ENCODE peak calls at places on chromosomes 11 and 22, in nine cellular contexts. One of them, this sample, is unnamed.

GRCh38 chr11:116707250-116707649 is 65.5 kb downstream of the BUD13 start:
- DNase-seq in cardiac fibroblast: no peak
- DNase-seq in left lung: no peak
- DNase-seq in psoas muscle: no peak
- DNase-seq in fibroblast of lung: no peak
- DNase-seq in pancreas: peak
- DNase-seq in fibroblast of mammary gland: no peak
- DNase-seq in GM06990: no peak
- DNase-seq in A549: no peak
- DNase-seq in this sample: no peak

GRCh38 chr11:92253945-92254344 is 29.3 kb downstream of the FAT3 start:
- DNase-seq in cardiac fibroblast: no peak
- DNase-seq in left lung: no peak
- DNase-seq in psoas muscle: no peak
- DNase-seq in fibroblast of lung: peak
- DNase-seq in pancreas: no peak
- DNase-seq in fibroblast of mammary gland: no peak
- DNase-seq in GM06990: no peak
- DNase-seq in A549: no peak
- DNase-seq in this sample: peak

GRCh38 chr22:31291716-31292644 is at the start of gene PIK3IP1:
- DNase-seq in cardiac fibroblast: peak
- DNase-seq in left lung: peak
- DNase-seq in psoas muscle: peak
- DNase-seq in fibroblast of lung: peak
- DNase-seq in pancreas: peak
- DNase-seq in fibroblast of mammary gland: peak
- DNase-seq in GM06990: peak
- DNase-seq in A549: peak
- DNase-seq in this sample: peak

GRCh38 chr22:33350961-33351360 is 292.8 kb upstream of the SYN3 start:
- DNase-seq in cardiac fibroblast: no peak
- DNase-seq in left lung: no peak
- DNase-seq in psoas muscle: no peak
- DNase-seq in fibroblast of lung: no peak
- DNase-seq in pancreas: no peak
- DNase-seq in fibroblast of mammary gland: no peak
- DNase-seq in GM06990: no peak
- DNase-seq in A549: no peak
- DNase-seq in this sample: no peak

GRCh38 chr11:34564406-34564805 is 50.8 kb upstream of the ELF5 start:
- DNase-seq in cardiac fibroblast: peak
- DNase-seq in left lung: no peak
- DNase-seq in psoas muscle: no peak
- DNase-seq in fibroblast of lung: no peak
- DNase-seq in pancreas: no peak
- DNase-seq in fibroblast of mammary gland: no peak
- DNase-seq in GM06990: no peak
- DNase-seq in A549: no peak
- DNase-seq in this sample: no peak

GRCh38 chr11:107961480-107961879 is 33.2 kb downstream of the RAB39A start:
- DNase-seq in cardiac fibroblast: no peak
- DNase-seq in left lung: no peak
- DNase-seq in psoas muscle: no peak
- DNase-seq in fibroblast of lung: no peak
- DNase-seq in pancreas: no peak
- DNase-seq in fibroblast of mammary gland: no peak
- DNase-seq in GM06990: no peak
- DNase-seq in A549: no peak
- DNase-seq in this sample: no peak

GRCh38 chr22:48244388-48245118 is 1482.1 kb downstream of the TBC1D22A start:
- DNase-seq in cardiac fibroblast: no peak
- DNase-seq in left lung: no peak
- DNase-seq in psoas muscle: no peak
- DNase-seq in fibroblast of lung: no peak
- DNase-seq in pancreas: no peak
- DNase-seq in fibroblast of mammary gland: no peak
- DNase-seq in GM06990: no peak
- DNase-seq in A549: no peak
- DNase-seq in this sample: no peak

GRCh38 chr11:44955019-44955738 is 4.5 kb upstream of the TP53I11 start:
- DNase-seq in cardiac fibroblast: peak
- DNase-seq in left lung: peak
- DNase-seq in psoas muscle: peak
- DNase-seq in fibroblast of lung: peak
- DNase-seq in pancreas: no peak
- DNase-seq in fibroblast of mammary gland: peak
- DNase-seq in GM06990: no peak
- DNase-seq in A549: peak
- DNase-seq in this sample: peak

GRCh38 chr11:70073188-70073817 is 4.8 kb upstream of the ANO1 start:
- DNase-seq in cardiac fibroblast: no peak
- DNase-seq in left lung: no peak
- DNase-seq in psoas muscle: no peak
- DNase-seq in fibroblast of lung: peak
- DNase-seq in pancreas: no peak
- DNase-seq in fibroblast of mammary gland: no peak
- DNase-seq in GM06990: no peak
- DNase-seq in A549: no peak
- DNase-seq in this sample: no peak

GRCh38 chr11:47641585-47642098 is 717 bp downstream of the MTCH2 start:
- DNase-seq in cardiac fibroblast: peak
- DNase-seq in left lung: no peak
- DNase-seq in psoas muscle: no peak
- DNase-seq in fibroblast of lung: peak
- DNase-seq in pancreas: no peak
- DNase-seq in fibroblast of mammary gland: no peak
- DNase-seq in GM06990: no peak
- DNase-seq in A549: no peak
- DNase-seq in this sample: no peak

GRCh38 chr11:23112987-23113886 is 253.0 kb upstream of the CCDC179 start:
- DNase-seq in cardiac fibroblast: peak
- DNase-seq in left lung: no peak
- DNase-seq in psoas muscle: no peak
- DNase-seq in fibroblast of lung: peak
- DNase-seq in pancreas: peak
- DNase-seq in fibroblast of mammary gland: peak
- DNase-seq in GM06990: no peak
- DNase-seq in A549: peak
- DNase-seq in this sample: peak

GRCh38 chr11:45266693-45267451 is 19.3 kb downstream of the SYT13 start:
- DNase-seq in cardiac fibroblast: no peak
- DNase-seq in left lung: no peak
- DNase-seq in psoas muscle: no peak
- DNase-seq in fibroblast of lung: no peak
- DNase-seq in pancreas: no peak
- DNase-seq in fibroblast of mammary gland: no peak
- DNase-seq in GM06990: no peak
- DNase-seq in A549: no peak
- DNase-seq in this sample: no peak

GRCh38 chr11:47607380-47607779 is 13.2 kb upstream of the C1QTNF4 start:
- DNase-seq in cardiac fibroblast: peak
- DNase-seq in left lung: no peak
- DNase-seq in psoas muscle: peak
- DNase-seq in fibroblast of lung: peak
- DNase-seq in pancreas: no peak
- DNase-seq in fibroblast of mammary gland: peak
- DNase-seq in GM06990: no peak
- DNase-seq in A549: no peak
- DNase-seq in this sample: peak

GRCh38 chr22:38755155-38755910 is 465 bp downstream of the SUN2 start:
- DNase-seq in cardiac fibroblast: peak
- DNase-seq in left lung: peak
- DNase-seq in psoas muscle: peak
- DNase-seq in fibroblast of lung: peak
- DNase-seq in pancreas: peak
- DNase-seq in fibroblast of mammary gland: peak
- DNase-seq in GM06990: peak
- DNase-seq in A549: peak
- DNase-seq in this sample: peak

GRCh38 chr11:72570893-72571741 is 103.1 kb downstream of the PDE2A start:
- DNase-seq in cardiac fibroblast: no peak
- DNase-seq in left lung: no peak
- DNase-seq in psoas muscle: no peak
- DNase-seq in fibroblast of lung: no peak
- DNase-seq in pancreas: no peak
- DNase-seq in fibroblast of mammary gland: no peak
- DNase-seq in GM06990: no peak
- DNase-seq in A549: no peak
- DNase-seq in this sample: no peak

DNA sequence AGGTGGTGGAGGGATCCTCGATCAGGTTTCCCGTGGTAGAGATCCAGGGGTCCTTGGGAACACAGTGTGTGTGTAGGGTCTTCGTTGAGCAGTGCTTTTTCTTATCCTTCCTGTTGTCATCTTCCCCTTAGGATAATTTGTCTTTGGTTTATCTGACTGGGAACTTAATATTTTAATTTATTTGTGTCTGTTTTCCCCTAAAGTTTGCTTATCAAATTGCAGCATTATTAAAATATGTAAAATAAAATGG is 433 bp downstream of the RBM7 start:
- DNase-seq in cardiac fibroblast: no peak
- DNase-seq in left lung: no peak
- DNase-seq in psoas muscle: no peak
- DNase-seq in fibroblast of lung: no peak
- DNase-seq in pancreas: no peak
- DNase-seq in fibroblast of mammary gland: no peak
- DNase-seq in GM06990: no peak
- DNase-seq in A549: no peak
- DNase-seq in this sample: no peak
- H3K4me3 ChIP-seq in cardiac fibroblast: peak
- H3K4me3 ChIP-seq in left lung: peak
- H3K4me3 ChIP-seq in psoas muscle: peak
- H3K4me3 ChIP-seq in fibroblast of lung: peak
- H3K4me3 ChIP-seq in pancreas: peak
- H3K4me3 ChIP-seq in fibroblast of mammary gland: peak
- H3K4me3 ChIP-seq in GM06990: peak
- H3K4me3 ChIP-seq in A549: peak
- H3K4me3 ChIP-seq in this sample: peak

GRCh38 chr11:63837027-63837688 is 1.8 kb upstream of the MARK2 start:
- DNase-seq in cardiac fibroblast: peak
- DNase-seq in left lung: peak
- DNase-seq in psoas muscle: peak
- DNase-seq in fibroblast of lung: peak
- DNase-seq in pancreas: peak
- DNase-seq in fibroblast of mammary gland: peak
- DNase-seq in GM06990: no peak
- DNase-seq in A549: peak
- DNase-seq in this sample: peak
- TF ChIP-seq CTCF in cardiac fibroblast: peak
- TF ChIP-seq CTCF in left lung: peak
- TF ChIP-seq CTCF in psoas muscle: peak
- TF ChIP-seq CTCF in fibroblast of lung: peak
- TF ChIP-seq CTCF in pancreas: peak
- TF ChIP-seq CTCF in fibroblast of mammary gland: peak
- TF ChIP-seq CTCF in GM06990: peak
- TF ChIP-seq CTCF in A549: peak
- TF ChIP-seq CTCF in this sample: peak

DNA sequence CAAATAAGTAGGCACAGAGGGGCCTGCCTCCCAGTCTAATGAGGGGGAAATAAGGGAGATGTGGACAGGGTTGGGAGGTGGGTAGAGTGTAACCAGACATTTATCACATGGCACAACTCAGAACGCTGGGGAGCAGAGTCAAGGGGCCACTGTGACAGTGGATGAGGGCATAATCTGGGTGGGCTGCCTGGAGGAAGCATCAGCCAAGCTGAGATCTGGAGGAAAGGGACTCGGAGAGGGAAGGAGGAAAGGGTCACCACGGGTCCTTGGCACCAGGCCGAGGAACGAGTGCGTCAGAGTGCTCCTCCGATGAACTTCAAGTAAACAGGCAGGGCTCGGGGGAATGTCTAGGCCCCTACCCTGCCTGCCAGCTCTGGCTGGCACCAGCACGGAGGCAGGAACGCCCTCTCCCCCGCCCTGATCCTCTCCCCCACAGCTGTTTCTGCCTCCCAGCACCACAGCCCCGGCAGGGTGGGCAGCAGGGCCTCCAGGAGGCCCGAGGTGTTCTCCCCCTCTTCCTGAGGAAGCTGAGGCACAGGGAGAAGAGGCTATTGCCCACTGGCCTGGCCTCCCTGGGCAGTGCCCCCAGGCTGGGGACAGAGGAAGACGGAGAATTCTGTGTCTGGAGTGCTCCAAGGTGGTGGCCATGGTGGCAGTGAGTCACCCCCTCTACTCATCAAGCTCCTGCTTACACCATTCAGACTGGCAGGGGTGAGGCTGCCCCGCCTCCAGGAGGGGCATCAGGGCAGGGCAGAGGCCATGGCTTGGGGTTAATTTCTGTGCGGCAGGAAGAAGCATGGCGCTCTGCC is 4.2 kb downstream of the ALDH3B1 start:
- DNase-seq in cardiac fibroblast: peak
- DNase-seq in left lung: peak
- DNase-seq in psoas muscle: no peak
- DNase-seq in fibroblast of lung: peak
- DNase-seq in pancreas: no peak
- DNase-seq in fibroblast of mammary gland: peak
- DNase-seq in GM06990: no peak
- DNase-seq in A549: peak
- DNase-seq in this sample: peak
- H3K4me3 ChIP-seq in cardiac fibroblast: no peak
- H3K4me3 ChIP-seq in left lung: no peak
- H3K4me3 ChIP-seq in psoas muscle: no peak
- H3K4me3 ChIP-seq in fibroblast of lung: no peak
- H3K4me3 ChIP-seq in pancreas: no peak
- H3K4me3 ChIP-seq in fibroblast of mammary gland: no peak
- H3K4me3 ChIP-seq in GM06990: no peak
- H3K4me3 ChIP-seq in A549: peak
- H3K4me3 ChIP-seq in this sample: peak

DNA sequence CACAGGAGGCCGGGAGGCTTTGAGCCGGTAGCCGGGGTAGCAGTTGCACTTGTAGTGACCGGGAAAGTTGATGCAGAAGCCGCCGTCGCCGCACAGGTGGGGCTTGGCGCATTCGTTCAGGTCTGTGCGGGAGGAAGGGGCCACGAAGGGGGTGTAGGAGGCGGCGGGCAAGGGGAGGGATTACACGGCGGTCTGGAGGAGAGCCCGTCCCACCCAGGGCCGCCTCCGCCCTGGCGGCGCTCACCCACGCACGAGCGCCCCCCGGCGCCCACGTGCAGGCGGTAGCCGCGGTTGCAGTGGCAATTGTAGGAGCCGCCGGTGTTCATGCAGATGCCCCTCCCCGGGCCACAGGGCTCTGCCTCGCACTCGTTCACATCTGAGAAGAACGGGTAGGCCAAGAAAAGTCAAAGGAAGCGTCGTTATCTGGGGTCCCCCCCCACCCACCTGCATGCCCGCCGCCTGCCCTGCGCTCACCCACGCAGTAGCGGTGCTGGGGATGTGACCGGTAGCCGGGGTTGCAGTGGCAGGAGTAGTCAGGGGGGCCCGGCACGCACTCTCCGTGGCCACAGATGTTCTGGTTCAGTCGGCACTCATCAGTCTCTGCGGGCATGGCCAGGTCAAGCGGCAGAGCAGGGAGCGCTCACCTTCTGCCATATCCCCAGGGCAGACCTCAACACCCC is 10.6 kb downstream of the LTBP3 start:
- DNase-seq in cardiac fibroblast: no peak
- DNase-seq in left lung: no peak
- DNase-seq in psoas muscle: no peak
- DNase-seq in fibroblast of lung: no peak
- DNase-seq in pancreas: peak
- DNase-seq in fibroblast of mammary gland: no peak
- DNase-seq in GM06990: no peak
- DNase-seq in A549: no peak
- DNase-seq in this sample: no peak
- TF ChIP-seq CTCF in cardiac fibroblast: no peak
- TF ChIP-seq CTCF in left lung: no peak
- TF ChIP-seq CTCF in psoas muscle: no peak
- TF ChIP-seq CTCF in fibroblast of lung: no peak
- TF ChIP-seq CTCF in pancreas: no peak
- TF ChIP-seq CTCF in fibroblast of mammary gland: no peak
- TF ChIP-seq CTCF in GM06990: no peak
- TF ChIP-seq CTCF in A549: no peak
- TF ChIP-seq CTCF in this sample: no peak

This sample was measured in AG10803.